ENCODE peak calls at places on chromosomes 4 and X, in nine cellular contexts. C, O, V, I, Z, S, T, K and G are unnamed samples.

GRCh38 chr4:26197018-26197779 is 123.6 kb upstream of the RBPJ start:
- DNase-seq in O (peak), T (no peak), C (peak), S (peak), Z (no peak), K (no peak), V (no peak), I (no peak), G (peak)

GRCh38 chrX:133302775-133303445 is 84.8 kb upstream of the TFDP3 start:
- DNase-seq in K (no peak), S (no peak), I (no peak), O (no peak), T (no peak), C (peak), V (no peak), Z (no peak), G (peak)

GRCh38 chr4:6343950-6344408 is 74.3 kb downstream of the WFS1 start:
- DNase-seq in K (no peak), T (no peak), Z (no peak), S (peak), C (peak), I (no peak), O (no peak), V (no peak), G (peak)

GRCh38 chr4:120850048-120850599 is 72.4 kb downstream of the PRDM5 start:
- DNase-seq in C (peak), O (peak), Z (no peak), V (no peak), I (no peak), T (no peak), S (no peak), K (no peak), G (peak)

GRCh38 chrX:29826651-29827206 is 388.6 kb upstream of the MAGEB2 start:
- DNase-seq in O (no peak), I (no peak), Z (no peak), K (no peak), C (peak), T (no peak), V (no peak), S (no peak), G (no peak)

GRCh38 chrX:97398030-97398551 is 514.4 kb downstream of the RPA4 start:
- DNase-seq in K (no peak), V (no peak), Z (no peak), S (no peak), C (peak), I (no peak), T (no peak), O (peak), G (peak)

GRCh38 chr4:176794651-176795050 is 1.9 kb upstream of the VEGFC start:
- DNase-seq in S (peak), O (no peak), K (no peak), V (no peak), C (no peak), T (no peak), Z (no peak), I (no peak), G (no peak)

GRCh38 chrX:9923357-9923756 is 43.8 kb upstream of the CLDN34 start:
- DNase-seq in C (no peak), V (no peak), Z (no peak), K (no peak), S (no peak), T (no peak), O (no peak), I (no peak), G (no peak)

GRCh38 chrX:110026099-110026844 is 23.4 kb downstream of the TMEM164 start:
- DNase-seq in C (peak), V (no peak), S (peak), T (no peak), K (no peak), Z (no peak), I (no peak), O (peak), G (no peak)

GRCh38 chr4:167233523-167234387 is 539 bp downstream of the SPOCK3 start:
- DNase-seq in C (peak), K (no peak), O (peak), V (peak), Z (peak), I (no peak), T (no peak), S (peak), G (peak)

GRCh38 chr4:138182838-138183426 is 59.2 kb downstream of the SLC7A11 start:
- DNase-seq in V (no peak), Z (no peak), S (no peak), K (no peak), O (peak), C (peak), T (no peak), I (no peak), G (peak)

GRCh38 chrX:13607356-13607995 is 38.1 kb downstream of the EGFL6 start:
- DNase-seq in C (no peak), Z (no peak), T (no peak), V (no peak), O (no peak), I (no peak), S (no peak), K (no peak), G (no peak)

GRCh38 chr4:94413085-94413685 is 38.6 kb upstream of the PDLIM5 start:
- DNase-seq in Z (no peak), K (no peak), C (peak), T (no peak), S (no peak), I (no peak), V (no peak), O (no peak), G (peak)

GRCh38 chr4:123587983-123588494 is 191.4 kb downstream of the SPRY1 start:
- DNase-seq in Z (no peak), S (peak), O (peak), T (no peak), K (no peak), C (peak), V (no peak), I (no peak), G (peak)

GRCh38 chr4:48483006-48483776 is at the start of gene SLC10A4:
- DNase-seq in C (no peak), S (no peak), K (no peak), O (no peak), Z (peak), T (no peak), I (no peak), V (peak), G (no peak)

GRCh38 chrX:124274438-124275166 is 57.9 kb upstream of the TEX13D start:
- DNase-seq in T (no peak), V (no peak), K (no peak), I (no peak), S (no peak), Z (no peak), C (no peak), O (no peak), G (no peak)

GRCh38 chr4:47383829-47384427 is 79.6 kb downstream of the COMMD8 start:
- DNase-seq in T (no peak), I (no peak), C (peak), Z (no peak), K (no peak), O (peak), S (no peak), V (no peak), G (peak)

GRCh38 chrX:2819345-2820130 is 9.2 kb upstream of the GYG2 start:
- DNase-seq in V (no peak), C (no peak), S (peak), K (no peak), I (no peak), O (peak), Z (no peak), T (no peak), G (peak)

GRCh38 chrX:110066488-110067225 is 63.7 kb downstream of the TMEM164 start:
- DNase-seq in S (no peak), V (no peak), I (no peak), K (no peak), O (no peak), T (no peak), Z (no peak), C (no peak), G (no peak)

GRCh38 chr4:48017108-48017527 is 546 bp downstream of the NIPAL1 start:
- DNase-seq in Z (peak), S (peak), C (peak), O (peak), T (peak), V (peak), K (peak), I (no peak), G (peak)

GRCh38 chr4:6873291-6873690 is 36.3 kb upstream of the TBC1D14 start:
- DNase-seq in K (no peak), T (no peak), I (no peak), Z (no peak), O (peak), S (no peak), V (no peak), C (no peak), G (peak)

GRCh38 chr4:16225996-16226815 is at the start of gene TAPT1:
- DNase-seq in K (peak), Z (peak), T (peak), S (peak), I (peak), O (peak), C (peak), V (peak), G (peak)

GRCh38 chr4:151563194-151563593 is 154.2 kb downstream of the FHIP1A start:
- DNase-seq in Z (no peak), K (no peak), C (peak), V (no peak), I (no peak), O (no peak), T (no peak), S (no peak), G (peak)

GRCh38 chr4:41934813-41935651 is at the start of gene TMEM33:
- DNase-seq in O (peak), C (peak), T (peak), I (peak), V (peak), S (peak), K (peak), Z (peak), G (peak)
- TF ChIP-seq CTCF in O (peak), C (peak), T (no peak), I (no peak), V (no peak), S (no peak), K (no peak), Z (no peak), G (peak)

DNA sequence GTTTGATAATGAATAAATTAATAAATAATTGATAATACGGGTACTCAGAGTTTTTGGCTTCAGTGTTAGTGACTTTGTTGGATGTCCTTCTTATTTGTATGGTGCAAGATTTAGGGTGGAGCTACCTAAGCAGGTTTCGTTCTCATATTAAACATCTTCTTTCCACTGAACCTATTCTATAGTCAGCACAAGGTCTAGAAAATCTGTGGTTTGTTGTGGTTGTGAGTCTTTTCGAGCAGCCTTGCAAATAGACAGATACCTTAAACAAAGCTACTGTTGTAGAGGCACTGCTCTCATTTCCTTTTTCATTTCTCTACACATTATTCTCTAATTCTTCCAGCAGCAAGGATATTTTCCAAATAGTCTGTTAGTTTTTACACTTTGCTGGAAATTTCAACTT is 38.1 kb upstream of the SPANXD start:
- DNase-seq in Z (no peak), S (no peak), T (no peak), I (no peak), O (no peak), C (no peak), K (no peak), V (no peak), G (no peak)
- H3K4me3 ChIP-seq in Z (no peak), S (no peak), T (no peak), I (no peak), O (no peak), C (no peak), K (no peak), V (no peak), G (no peak)

GRCh38 chr4:116599859-116600258 is 485.5 kb downstream of the TRAM1L1 start:
- DNase-seq in O (no peak), I (no peak), V (no peak), Z (peak), K (no peak), S (no peak), T (peak), C (no peak), G (no peak)
- TF ChIP-seq CTCF in O (no peak), I (no peak), V (no peak), Z (no peak), K (no peak), S (peak), T (no peak), C (no peak), G (no peak)

GRCh38 chr4:18180122-18180521 is 158.6 kb upstream of the LCORL start:
- DNase-seq in S (no peak), I (no peak), O (no peak), Z (no peak), T (no peak), C (no peak), K (no peak), V (no peak), G (no peak)

GRCh38 chr4:18180892-18181291 is 159.3 kb upstream of the LCORL start:
- DNase-seq in Z (no peak), K (no peak), T (no peak), C (no peak), I (no peak), S (no peak), O (no peak), V (no peak), G (no peak)

DNA sequence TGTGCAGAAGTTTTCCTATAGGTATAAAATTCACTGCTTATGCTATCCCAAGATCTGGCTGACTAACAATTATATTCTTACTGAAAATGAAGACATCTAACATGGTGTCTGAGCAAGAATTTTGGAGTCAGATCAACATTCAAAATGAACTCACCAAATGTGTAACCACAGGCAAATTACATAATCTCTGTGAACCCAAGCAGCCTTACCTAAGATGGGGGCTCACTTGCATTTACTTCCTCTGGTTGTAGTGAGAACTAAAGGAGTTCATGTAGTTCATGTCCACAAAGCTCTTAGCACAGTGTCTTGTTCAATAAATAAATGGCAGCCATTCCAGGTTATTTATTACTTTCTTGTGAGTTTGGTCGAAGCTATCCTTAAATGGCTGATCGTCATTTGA is 163.9 kb upstream of the LCORL start:
- DNase-seq in S (no peak), V (no peak), I (no peak), K (no peak), O (no peak), Z (no peak), C (no peak), T (no peak), G (no peak)
- H3K4me3 ChIP-seq in S (no peak), V (no peak), I (no peak), K (no peak), O (no peak), Z (no peak), C (no peak), T (no peak), G (no peak)

GRCh38 chr4:165111906-165112257 is 778 bp downstream of the TMEM192 start:
- DNase-seq in C (no peak), T (no peak), Z (no peak), I (no peak), S (no peak), V (no peak), O (no peak), K (no peak), G (no peak)
- TF ChIP-seq CTCF in C (no peak), T (no peak), Z (no peak), I (no peak), S (no peak), V (no peak), O (no peak), K (no peak), G (no peak)